ENCODE peak calls at places on chromosomes 11 and 22, in seven cellular contexts. Q is aorta; T is H9; X is adrenal gland; J is CD4-positive, alpha-beta T cell; M is breast epithelium; P is cardiac muscle cell. R is an unnamed sample.
A peak's percentile ranks its signal among the peaks of the same experiment; 100 is the strongest.

GRCh38 chr22:31086703-31087330 is 5.7 kb downstream of the SMTN start:
- DNase-seq in M (no peak), Q (no peak), P (no peak), T (no peak), X (no peak), J (no peak), R (no peak)

GRCh38 chr11:70590356-70590991 is 192.1 kb downstream of the CTTN start:
- DNase-seq in P (no peak), Q (no peak), M (no peak), X (no peak), T (no peak), J (no peak), R (no peak)

GRCh38 chr11:74024630-74025029 is 15.7 kb upstream of the UCP3 start:
- DNase-seq in J (no peak), P (no peak), T (no peak), M (no peak), X (peak; percentile 68), Q (peak; percentile 77), R (no peak)

GRCh38 chr22:26751217-26751616 is 93.8 kb downstream of the MIAT start:
- DNase-seq in P (no peak), Q (no peak), M (no peak), J (no peak), X (peak; percentile 38), T (peak; percentile 96), R (no peak)

GRCh38 chr22:38828616-38829205 is 15.1 kb downstream of the NPTXR start:
- DNase-seq in P (no peak), T (no peak), Q (peak; percentile 17), M (no peak), X (no peak), J (no peak), R (no peak)

GRCh38 chr11:64849600-64850356 is 5.3 kb upstream of the CDC42BPG start:
- DNase-seq in P (no peak), T (no peak), M (no peak), Q (no peak), X (no peak), J (no peak), R (no peak)

GRCh38 chr11:47271328-47271727 is 1.4 kb downstream of the MADD start:
- DNase-seq in T (no peak), P (no peak), Q (no peak), J (no peak), M (no peak), X (no peak), R (no peak)

GRCh38 chr11:126048198-126048597 is 14.5 kb downstream of the CDON start:
- DNase-seq in T (no peak), X (no peak), J (no peak), P (no peak), M (no peak), Q (no peak), R (no peak)

GRCh38 chr11:124669193-124669592 is 4.3 kb downstream of the SIAE start:
- DNase-seq in P (peak; percentile 59), M (no peak), X (peak; percentile 30), J (peak; percentile 2), Q (no peak), T (peak; percentile 51), R (peak; percentile 48)

GRCh38 chr22:27114186-27114585 is 456.8 kb downstream of the MIAT start:
- DNase-seq in Q (no peak), J (no peak), P (no peak), T (no peak), X (no peak), M (no peak), R (no peak)

GRCh38 chr11:74033046-74033445 is 24.2 kb upstream of the UCP3 start:
- DNase-seq in J (no peak), T (no peak), Q (no peak), X (no peak), P (no peak), M (no peak), R (no peak)

GRCh38 chr22:37932821-37933578 is 20.4 kb downstream of the C22orf23 start:
- DNase-seq in Q (no peak), M (no peak), P (no peak), X (no peak), T (no peak), J (no peak), R (no peak)

GRCh38 chr22:41700105-41700358 is 729 bp downstream of the MEI1 start:
- DNase-seq in M (no peak), T (peak; percentile 31), X (no peak), J (no peak), Q (no peak), P (no peak), R (no peak)

GRCh38 chr11:59706518-59707285 is 6.9 kb downstream of the OR10V1 start:
- DNase-seq in J (no peak), X (no peak), T (no peak), P (no peak), Q (no peak), M (no peak), R (no peak)

GRCh38 chr11:86524603-86525352 is 147.6 kb downstream of the ME3 start:
- DNase-seq in T (no peak), X (no peak), P (no peak), M (no peak), Q (no peak), J (no peak), R (no peak)

GRCh38 chr22:50307891-50308596 is 598 bp upstream of the PLXNB2 start:
- DNase-seq in M (peak; percentile 27), Q (no peak), P (no peak), J (no peak), T (no peak), X (no peak), R (no peak)

GRCh38 chr11:35030716-35031213 is 108.2 kb upstream of the CD44 start:
- DNase-seq in Q (peak; percentile 75), J (peak; percentile 29), X (peak; percentile 87), T (no peak), P (no peak), M (no peak), R (no peak)

GRCh38 chr22:31212783-31213626 is 907 bp downstream of the LIMK2 start:
- DNase-seq in Q (no peak), J (no peak), P (no peak), M (no peak), X (no peak), T (no peak), R (no peak)

GRCh38 chr11:12135185-12135584 is 24.8 kb downstream of the MICAL2 start:
- DNase-seq in M (no peak), J (no peak), P (no peak), T (no peak), Q (no peak), X (no peak), R (no peak)

GRCh38 chr11:126102436-126102894 is 39.8 kb upstream of the CDON start:
- DNase-seq in X (no peak), J (no peak), P (peak; percentile 79), M (no peak), Q (no peak), T (no peak), R (peak; percentile 58)

GRCh38 chr22:24144471-24145115 is 36.7 kb upstream of the SUSD2 start:
- DNase-seq in T (no peak), J (no peak), Q (no peak), M (no peak), X (no peak), P (no peak), R (no peak)

GRCh38 chr11:119263352-119263940 is 53.5 kb downstream of the MCAM start:
- DNase-seq in M (no peak), X (no peak), P (no peak), Q (no peak), J (no peak), T (no peak), R (no peak)

GRCh38 chr22:47918276-47918928 is 1156.0 kb downstream of the TBC1D22A start:
- DNase-seq in M (no peak), Q (no peak), P (no peak), J (no peak), X (no peak), T (no peak), R (no peak)

GRCh38 chr11:118153976-118154375 is 1.4 kb upstream of the SCN4B start:
- DNase-seq in M (no peak), P (no peak), J (no peak), T (no peak), Q (no peak), X (no peak), R (no peak)
- H3K27me3 ChIP-seq in M (peaks cover 29% of the 10 kb centered on the region), P (peaks cover 100% of the 10 kb centered on the region), J (peaks cover 74% of the 10 kb centered on the region), T (peaks cover 72% of the 10 kb centered on the region), Q (peaks cover 2% of the 10 kb centered on the region), X (peaks cover 29% of the 10 kb centered on the region), R (no peaks in the 10 kb centered on the region)

DNA sequence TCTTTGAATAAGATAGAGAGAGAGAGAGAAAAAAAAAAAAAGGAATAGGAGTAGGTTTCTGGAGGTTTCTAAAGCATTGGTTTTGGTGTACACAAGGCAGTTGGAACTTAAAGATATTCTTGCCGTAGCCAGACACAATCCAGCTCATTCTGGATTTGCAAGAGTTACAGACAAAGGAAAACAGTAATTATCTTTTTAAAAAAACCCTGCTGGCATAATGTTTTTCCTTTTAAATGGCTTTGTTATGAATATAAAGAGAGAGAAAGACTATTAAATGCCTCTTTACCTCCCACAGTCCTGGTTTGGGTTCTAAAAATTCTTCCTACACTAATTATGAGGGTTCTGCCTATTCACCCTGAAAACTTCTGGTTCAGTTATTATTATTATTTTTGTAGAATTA is 120.4 kb upstream of the RAG2 start:
- DNase-seq in Q (no peak), X (no peak), P (no peak), M (no peak), J (no peak), T (no peak), R (no peak)
- H3K27me3 ChIP-seq in Q (no peaks in the 10 kb centered on the region), X (no peaks in the 10 kb centered on the region), P (no peaks in the 10 kb centered on the region), M (no peaks in the 10 kb centered on the region), J (no peaks in the 10 kb centered on the region), T (peaks cover 12% of the 10 kb centered on the region), R (no peaks in the 10 kb centered on the region)

DNA sequence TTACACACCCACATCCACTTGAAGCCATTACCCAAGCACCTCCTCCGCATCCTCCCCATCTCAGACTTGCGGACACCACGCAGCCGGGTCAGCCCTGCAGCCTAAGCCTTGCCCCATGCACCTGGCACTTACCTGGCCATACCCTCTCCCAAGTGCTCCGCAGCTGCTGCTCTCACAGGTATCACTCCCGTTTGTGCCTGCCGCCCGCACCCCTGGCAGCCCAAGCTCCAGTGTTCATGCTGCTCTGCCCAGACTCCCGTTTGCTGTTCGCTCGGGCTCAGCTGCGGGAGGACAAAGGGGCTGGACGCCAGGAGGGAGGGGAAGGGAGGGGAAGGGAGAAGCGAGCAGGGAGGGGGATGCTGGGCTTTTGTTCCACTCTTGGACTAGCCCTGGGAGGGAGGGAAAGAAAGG is at the start of gene KLHL35:
- DNase-seq in M (no peak), X (no peak), J (no peak), T (peak; percentile 53), Q (no peak), P (no peak), R (no peak)
- H3K27me3 ChIP-seq in M (no peaks in the 10 kb centered on the region), X (peaks cover 5% of the 10 kb centered on the region), J (peaks cover 38% of the 10 kb centered on the region), T (peaks cover 41% of the 10 kb centered on the region), Q (no peaks in the 10 kb centered on the region), P (peaks cover 57% of the 10 kb centered on the region), R (peaks cover 6% of the 10 kb centered on the region)

GRCh38 chr22:22878211-22878570 is 9.4 kb upstream of the IGLL5 start:
- DNase-seq in Q (no peak), P (no peak), J (no peak), T (no peak), X (no peak), M (peak; percentile 7), R (no peak)

GRCh38 chr22:22877523-22878210 is 9.9 kb upstream of the IGLL5 start:
- DNase-seq in Q (peak; percentile 72), P (no peak), J (peak; percentile 66), T (peak; percentile 77), X (peak; percentile 56), M (no peak), R (peak; percentile 23)

GRCh38 chr22:22879675-22880029 is 8.0 kb upstream of the IGLL5 start:
- DNase-seq in M (peak; percentile 0), Q (no peak), P (no peak), T (no peak), J (no peak), X (no peak), R (no peak)

GRCh38 chr22:22880645-22881044 is 7.0 kb upstream of the IGLL5 start:
- DNase-seq in T (no peak), Q (no peak), P (no peak), M (peak; percentile 11), J (no peak), X (no peak), R (no peak)

GRCh38 chr22:22878801-22879674 is 8.6 kb upstream of the IGLL5 start:
- DNase-seq in X (no peak), P (no peak), T (no peak), Q (no peak), J (no peak), M (peak; percentile 9), R (no peak)
- H3K27me3 ChIP-seq in X (no peaks in the 10 kb centered on the region), P (no peaks in the 10 kb centered on the region), T (peaks cover 4% of the 10 kb centered on the region), Q (no peaks in the 10 kb centered on the region), J (no peaks in the 10 kb centered on the region), M (peaks cover 11% of the 10 kb centered on the region), R (no peaks in the 10 kb centered on the region)

R was measured in prostate gland.